ENCODE peak calls at places on chromosome 5, in six cellular contexts. S is anterior cingulate cortex; I is GM12891; Q is NCI-H2029 treated with DMSO at 0.1 percent for 48 hours; X is stimulated activated CD4-positive, alpha-beta T cell treated with anti-CD3 and anti-CD28 coated beads, TNF-alpha, amount 100 ng/mL, for 4 hours; J is adrenal gland. A is an unnamed sample.

GRCh38 chr5:97986069-97986468 is 787.4 kb upstream of the RGMB start:
- DNase-seq in S (no peak), I (no peak), Q (no peak), X (no peak), J (no peak), A (no peak)

GRCh38 chr5:8081179-8081578 is 212.2 kb downstream of the MTRR start:
- DNase-seq in S (no peak), I (no peak), Q (no peak), X (no peak), J (no peak), A (no peak)

GRCh38 chr5:3526551-3527185 is 69.0 kb upstream of the IRX1 start:
- DNase-seq in S (no peak), I (no peak), Q (no peak), X (no peak), J (no peak), A (no peak)

GRCh38 chr5:8410618-8411017 is 541.7 kb downstream of the MTRR start:
- DNase-seq in S (no peak), I (no peak), Q (no peak), X (no peak), J (no peak), A (no peak)

GRCh38 chr5:172858990-172859811 is 25.1 kb downstream of the ERGIC1 start:
- DNase-seq in S (no peak), I (no peak), Q (no peak), X (no peak), J (no peak), A (no peak)

GRCh38 chr5:139593716-139594319 is 32.7 kb downstream of the UBE2D2 start:
- DNase-seq in S (no peak), I (no peak), Q (no peak), X (no peak), J (no peak), A (no peak)

GRCh38 chr5:115170128-115170923 is 618 bp upstream of the TRIM36 start:
- DNase-seq in S (no peak), I (no peak), Q (no peak), X (no peak), J (no peak), A (no peak)

GRCh38 chr5:6686916-6687409 is 26.3 kb upstream of the TENT4A start:
- DNase-seq in S (no peak), I (no peak), Q (no peak), X (no peak), J (no peak), A (no peak)

GRCh38 chr5:131983244-131983771 is 28.1 kb downstream of the ACSL6 start:
- DNase-seq in S (no peak), I (no peak), Q (no peak), X (no peak), J (no peak), A (no peak)

GRCh38 chr5:169157064-169157463 is 143.9 kb downstream of the SLIT3 start:
- DNase-seq in S (no peak), I (no peak), Q (no peak), X (no peak), J (no peak), A (no peak)

GRCh38 chr5:77232959-77233358 is 22.5 kb downstream of the PDE8B start:
- DNase-seq in S (no peak), I (no peak), Q (no peak), X (no peak), J (no peak), A (no peak)

GRCh38 chr5:58127132-58127485 is 332.8 kb downstream of the PLK2 start:
- DNase-seq in S (no peak), I (no peak), Q (no peak), X (no peak), J (no peak), A (no peak)

GRCh38 chr5:135344351-135344750 is 54.7 kb downstream of the MACROH2A1 start:
- DNase-seq in S (no peak), I (no peak), Q (no peak), X (no peak), J (no peak), A (no peak)

GRCh38 chr5:134550271-134551214 is 25.1 kb downstream of the JADE2 start:
- DNase-seq in S (no peak), I (no peak), Q (no peak), X (no peak), J (no peak), A (no peak)

GRCh38 chr5:79025054-79025465 is 40.0 kb upstream of the ARSB start:
- DNase-seq in S (peak), I (no peak), Q (peak), X (peak), J (peak), A (peak)

GRCh38 chr5:67211926-67212325 is 15.3 kb upstream of the CD180 start:
- DNase-seq in S (no peak), I (no peak), Q (no peak), X (no peak), J (no peak), A (no peak)

A was measured in activated gamma-delta T cell treated with Interleukin-2 at 50 U/mL for 16 hours.